ENCODE peak calls at places on chromosomes 3 and 15, in eight cellular contexts. One of them, this sample, is unnamed.

GRCh38 chr3:193870376-193871092 is 265.4 kb upstream of the HES1 start:
- DNase-seq in DMS153: no peak
- DNase-seq in amniotic stem cell: no peak
- DNase-seq in T-cell: no peak
- DNase-seq in stimulated activated CD8-positive, alpha-beta memory T cell treated with anti-CD3 and anti-CD28 coated beads, Interleukin-2, amount 100 ng/mL, for 48 hours: no peak
- DNase-seq in heart right ventricle: no peak
- DNase-seq in HEK293T: no peak
- DNase-seq in pancreas: no peak
- DNase-seq in this sample: no peak

GRCh38 chr15:38226867-38227266 is 25.8 kb upstream of the SPRED1 start:
- DNase-seq in DMS153: peak
- DNase-seq in amniotic stem cell: peak
- DNase-seq in T-cell: no peak
- DNase-seq in stimulated activated CD8-positive, alpha-beta memory T cell treated with anti-CD3 and anti-CD28 coated beads, Interleukin-2, amount 100 ng/mL, for 48 hours: no peak
- DNase-seq in heart right ventricle: peak
- DNase-seq in HEK293T: no peak
- DNase-seq in pancreas: no peak
- DNase-seq in this sample: no peak

GRCh38 chr3:196803891-196804468 is 63.7 kb upstream of the SENP5 start:
- DNase-seq in DMS153: no peak
- DNase-seq in amniotic stem cell: no peak
- DNase-seq in T-cell: no peak
- DNase-seq in stimulated activated CD8-positive, alpha-beta memory T cell treated with anti-CD3 and anti-CD28 coated beads, Interleukin-2, amount 100 ng/mL, for 48 hours: no peak
- DNase-seq in heart right ventricle: no peak
- DNase-seq in HEK293T: no peak
- DNase-seq in pancreas: no peak
- DNase-seq in this sample: no peak

GRCh38 chr3:179666436-179667035 is 13.7 kb downstream of the USP13 start:
- DNase-seq in DMS153: no peak
- DNase-seq in amniotic stem cell: no peak
- DNase-seq in T-cell: no peak
- DNase-seq in stimulated activated CD8-positive, alpha-beta memory T cell treated with anti-CD3 and anti-CD28 coated beads, Interleukin-2, amount 100 ng/mL, for 48 hours: no peak
- DNase-seq in heart right ventricle: peak
- DNase-seq in HEK293T: no peak
- DNase-seq in pancreas: peak
- DNase-seq in this sample: no peak

GRCh38 chr15:89101302-89102191 is 13.3 kb downstream of the ABHD2 start:
- DNase-seq in DMS153: no peak
- DNase-seq in amniotic stem cell: peak
- DNase-seq in T-cell: no peak
- DNase-seq in stimulated activated CD8-positive, alpha-beta memory T cell treated with anti-CD3 and anti-CD28 coated beads, Interleukin-2, amount 100 ng/mL, for 48 hours: no peak
- DNase-seq in heart right ventricle: peak
- DNase-seq in HEK293T: no peak
- DNase-seq in pancreas: no peak
- DNase-seq in this sample: no peak

GRCh38 chr3:29597376-29598008 is 316.6 kb downstream of the RBMS3 start:
- DNase-seq in DMS153: no peak
- DNase-seq in amniotic stem cell: no peak
- DNase-seq in T-cell: no peak
- DNase-seq in stimulated activated CD8-positive, alpha-beta memory T cell treated with anti-CD3 and anti-CD28 coated beads, Interleukin-2, amount 100 ng/mL, for 48 hours: no peak
- DNase-seq in heart right ventricle: no peak
- DNase-seq in HEK293T: no peak
- DNase-seq in pancreas: no peak
- DNase-seq in this sample: no peak

GRCh38 chr3:126100216-126100615 is 16.3 kb upstream of the SLC41A3 start:
- DNase-seq in DMS153: no peak
- DNase-seq in amniotic stem cell: no peak
- DNase-seq in T-cell: no peak
- DNase-seq in stimulated activated CD8-positive, alpha-beta memory T cell treated with anti-CD3 and anti-CD28 coated beads, Interleukin-2, amount 100 ng/mL, for 48 hours: no peak
- DNase-seq in heart right ventricle: no peak
- DNase-seq in HEK293T: peak
- DNase-seq in pancreas: no peak
- DNase-seq in this sample: no peak

GRCh38 chr3:62875103-62876002 is at the start of gene CADPS:
- DNase-seq in DMS153: peak
- DNase-seq in amniotic stem cell: no peak
- DNase-seq in T-cell: no peak
- DNase-seq in stimulated activated CD8-positive, alpha-beta memory T cell treated with anti-CD3 and anti-CD28 coated beads, Interleukin-2, amount 100 ng/mL, for 48 hours: no peak
- DNase-seq in heart right ventricle: peak
- DNase-seq in HEK293T: no peak
- DNase-seq in pancreas: peak
- DNase-seq in this sample: no peak

GRCh38 chr3:129636082-129636481 is 29.6 kb upstream of the PLXND1 start:
- DNase-seq in DMS153: no peak
- DNase-seq in amniotic stem cell: no peak
- DNase-seq in T-cell: no peak
- DNase-seq in stimulated activated CD8-positive, alpha-beta memory T cell treated with anti-CD3 and anti-CD28 coated beads, Interleukin-2, amount 100 ng/mL, for 48 hours: no peak
- DNase-seq in heart right ventricle: no peak
- DNase-seq in HEK293T: no peak
- DNase-seq in pancreas: no peak
- DNase-seq in this sample: no peak

GRCh38 chr3:10522646-10523303 is 17.4 kb upstream of the ATP2B2 start:
- DNase-seq in DMS153: no peak
- DNase-seq in amniotic stem cell: no peak
- DNase-seq in T-cell: peak
- DNase-seq in stimulated activated CD8-positive, alpha-beta memory T cell treated with anti-CD3 and anti-CD28 coated beads, Interleukin-2, amount 100 ng/mL, for 48 hours: no peak
- DNase-seq in heart right ventricle: no peak
- DNase-seq in HEK293T: no peak
- DNase-seq in pancreas: peak
- DNase-seq in this sample: no peak

GRCh38 chr15:99932676-99933402 is 199.6 kb upstream of the LYSMD4 start:
- DNase-seq in DMS153: no peak
- DNase-seq in amniotic stem cell: no peak
- DNase-seq in T-cell: no peak
- DNase-seq in stimulated activated CD8-positive, alpha-beta memory T cell treated with anti-CD3 and anti-CD28 coated beads, Interleukin-2, amount 100 ng/mL, for 48 hours: no peak
- DNase-seq in heart right ventricle: no peak
- DNase-seq in HEK293T: no peak
- DNase-seq in pancreas: no peak
- DNase-seq in this sample: no peak

GRCh38 chr3:171221104-171221503 is 194.6 kb upstream of the SLC2A2 start:
- DNase-seq in DMS153: no peak
- DNase-seq in amniotic stem cell: no peak
- DNase-seq in T-cell: no peak
- DNase-seq in stimulated activated CD8-positive, alpha-beta memory T cell treated with anti-CD3 and anti-CD28 coated beads, Interleukin-2, amount 100 ng/mL, for 48 hours: no peak
- DNase-seq in heart right ventricle: no peak
- DNase-seq in HEK293T: no peak
- DNase-seq in pancreas: no peak
- DNase-seq in this sample: no peak

GRCh38 chr15:88606437-88606794 is 14.7 kb upstream of the AEN start:
- DNase-seq in DMS153: no peak
- DNase-seq in amniotic stem cell: no peak
- DNase-seq in T-cell: no peak
- DNase-seq in stimulated activated CD8-positive, alpha-beta memory T cell treated with anti-CD3 and anti-CD28 coated beads, Interleukin-2, amount 100 ng/mL, for 48 hours: no peak
- DNase-seq in heart right ventricle: no peak
- DNase-seq in HEK293T: no peak
- DNase-seq in pancreas: no peak
- DNase-seq in this sample: no peak

GRCh38 chr3:64351713-64352595 is 126.7 kb upstream of the PRICKLE2 start:
- DNase-seq in DMS153: no peak
- DNase-seq in amniotic stem cell: no peak
- DNase-seq in T-cell: no peak
- DNase-seq in stimulated activated CD8-positive, alpha-beta memory T cell treated with anti-CD3 and anti-CD28 coated beads, Interleukin-2, amount 100 ng/mL, for 48 hours: no peak
- DNase-seq in heart right ventricle: no peak
- DNase-seq in HEK293T: no peak
- DNase-seq in pancreas: no peak
- DNase-seq in this sample: no peak

GRCh38 chr3:64687781-64688515 is at the start of gene ADAMTS9:
- DNase-seq in DMS153: no peak
- DNase-seq in amniotic stem cell: no peak
- DNase-seq in T-cell: no peak
- DNase-seq in stimulated activated CD8-positive, alpha-beta memory T cell treated with anti-CD3 and anti-CD28 coated beads, Interleukin-2, amount 100 ng/mL, for 48 hours: no peak
- DNase-seq in heart right ventricle: peak
- DNase-seq in HEK293T: peak
- DNase-seq in pancreas: peak
- DNase-seq in this sample: no peak

GRCh38 chr3:114650808-114651207 is 357.0 kb downstream of the TIGIT start:
- DNase-seq in DMS153: no peak
- DNase-seq in amniotic stem cell: no peak
- DNase-seq in T-cell: no peak
- DNase-seq in stimulated activated CD8-positive, alpha-beta memory T cell treated with anti-CD3 and anti-CD28 coated beads, Interleukin-2, amount 100 ng/mL, for 48 hours: no peak
- DNase-seq in heart right ventricle: no peak
- DNase-seq in HEK293T: no peak
- DNase-seq in pancreas: no peak
- DNase-seq in this sample: no peak

GRCh38 chr3:61333562-61333961 is 82.3 kb upstream of the FHIT start:
- DNase-seq in DMS153: no peak
- DNase-seq in amniotic stem cell: no peak
- DNase-seq in T-cell: no peak
- DNase-seq in stimulated activated CD8-positive, alpha-beta memory T cell treated with anti-CD3 and anti-CD28 coated beads, Interleukin-2, amount 100 ng/mL, for 48 hours: no peak
- DNase-seq in heart right ventricle: no peak
- DNase-seq in HEK293T: no peak
- DNase-seq in pancreas: no peak
- DNase-seq in this sample: no peak

GRCh38 chr3:161349529-161350278 is 21.6 kb downstream of the SPTSSB start:
- DNase-seq in DMS153: no peak
- DNase-seq in amniotic stem cell: peak
- DNase-seq in T-cell: peak
- DNase-seq in stimulated activated CD8-positive, alpha-beta memory T cell treated with anti-CD3 and anti-CD28 coated beads, Interleukin-2, amount 100 ng/mL, for 48 hours: no peak
- DNase-seq in heart right ventricle: no peak
- DNase-seq in HEK293T: no peak
- DNase-seq in pancreas: no peak
- DNase-seq in this sample: no peak

GRCh38 chr3:15055019-15055557 is 10.0 kb downstream of the MRPS25 start:
- DNase-seq in DMS153: no peak
- DNase-seq in amniotic stem cell: no peak
- DNase-seq in T-cell: peak
- DNase-seq in stimulated activated CD8-positive, alpha-beta memory T cell treated with anti-CD3 and anti-CD28 coated beads, Interleukin-2, amount 100 ng/mL, for 48 hours: peak
- DNase-seq in heart right ventricle: no peak
- DNase-seq in HEK293T: no peak
- DNase-seq in pancreas: no peak
- DNase-seq in this sample: peak

GRCh38 chr3:182258538-182259177 is 534.6 kb upstream of the ATP11B start:
- DNase-seq in DMS153: peak
- DNase-seq in amniotic stem cell: no peak
- DNase-seq in T-cell: no peak
- DNase-seq in stimulated activated CD8-positive, alpha-beta memory T cell treated with anti-CD3 and anti-CD28 coated beads, Interleukin-2, amount 100 ng/mL, for 48 hours: no peak
- DNase-seq in heart right ventricle: no peak
- DNase-seq in HEK293T: peak
- DNase-seq in pancreas: no peak
- DNase-seq in this sample: no peak

GRCh38 chr3:189249987-189250386 is 78.2 kb downstream of the TPRG1 start:
- DNase-seq in DMS153: no peak
- DNase-seq in amniotic stem cell: no peak
- DNase-seq in T-cell: no peak
- DNase-seq in stimulated activated CD8-positive, alpha-beta memory T cell treated with anti-CD3 and anti-CD28 coated beads, Interleukin-2, amount 100 ng/mL, for 48 hours: no peak
- DNase-seq in heart right ventricle: no peak
- DNase-seq in HEK293T: no peak
- DNase-seq in pancreas: no peak
- DNase-seq in this sample: no peak

GRCh38 chr15:72599855-72600464 is 54.5 kb upstream of the GOLGA6B start:
- DNase-seq in DMS153: no peak
- DNase-seq in amniotic stem cell: no peak
- DNase-seq in T-cell: peak
- DNase-seq in stimulated activated CD8-positive, alpha-beta memory T cell treated with anti-CD3 and anti-CD28 coated beads, Interleukin-2, amount 100 ng/mL, for 48 hours: no peak
- DNase-seq in heart right ventricle: peak
- DNase-seq in HEK293T: peak
- DNase-seq in pancreas: no peak
- DNase-seq in this sample: no peak

GRCh38 chr15:40436116-40436891 is 4.4 kb upstream of the BAHD1 start:
- DNase-seq in DMS153: no peak
- DNase-seq in amniotic stem cell: no peak
- DNase-seq in T-cell: no peak
- DNase-seq in stimulated activated CD8-positive, alpha-beta memory T cell treated with anti-CD3 and anti-CD28 coated beads, Interleukin-2, amount 100 ng/mL, for 48 hours: no peak
- DNase-seq in heart right ventricle: no peak
- DNase-seq in HEK293T: no peak
- DNase-seq in pancreas: no peak
- DNase-seq in this sample: no peak

GRCh38 chr3:189349772-189350171 is 178.0 kb downstream of the TPRG1 start:
- DNase-seq in DMS153: no peak
- DNase-seq in amniotic stem cell: no peak
- DNase-seq in T-cell: no peak
- DNase-seq in stimulated activated CD8-positive, alpha-beta memory T cell treated with anti-CD3 and anti-CD28 coated beads, Interleukin-2, amount 100 ng/mL, for 48 hours: no peak
- DNase-seq in heart right ventricle: no peak
- DNase-seq in HEK293T: no peak
- DNase-seq in pancreas: no peak
- DNase-seq in this sample: no peak

GRCh38 chr3:59133350-59133749 is 83.5 kb upstream of the CFAP20DC start:
- DNase-seq in DMS153: no peak
- DNase-seq in amniotic stem cell: peak
- DNase-seq in T-cell: no peak
- DNase-seq in stimulated activated CD8-positive, alpha-beta memory T cell treated with anti-CD3 and anti-CD28 coated beads, Interleukin-2, amount 100 ng/mL, for 48 hours: no peak
- DNase-seq in heart right ventricle: no peak
- DNase-seq in HEK293T: no peak
- DNase-seq in pancreas: no peak
- DNase-seq in this sample: no peak

GRCh38 chr15:73373221-73373620 is 4.5 kb upstream of the HCN4 start:
- DNase-seq in DMS153: no peak
- DNase-seq in amniotic stem cell: no peak
- DNase-seq in T-cell: no peak
- DNase-seq in stimulated activated CD8-positive, alpha-beta memory T cell treated with anti-CD3 and anti-CD28 coated beads, Interleukin-2, amount 100 ng/mL, for 48 hours: no peak
- DNase-seq in heart right ventricle: no peak
- DNase-seq in HEK293T: no peak
- DNase-seq in pancreas: no peak
- DNase-seq in this sample: no peak

GRCh38 chr15:49494842-49495241 is 71.8 kb downstream of the FGF7 start:
- DNase-seq in DMS153: no peak
- DNase-seq in amniotic stem cell: no peak
- DNase-seq in T-cell: no peak
- DNase-seq in stimulated activated CD8-positive, alpha-beta memory T cell treated with anti-CD3 and anti-CD28 coated beads, Interleukin-2, amount 100 ng/mL, for 48 hours: no peak
- DNase-seq in heart right ventricle: no peak
- DNase-seq in HEK293T: no peak
- DNase-seq in pancreas: no peak
- DNase-seq in this sample: no peak

GRCh38 chr3:8655387-8655835 is 10.8 kb upstream of the SSUH2 start:
- DNase-seq in DMS153: no peak
- DNase-seq in amniotic stem cell: no peak
- DNase-seq in T-cell: no peak
- DNase-seq in stimulated activated CD8-positive, alpha-beta memory T cell treated with anti-CD3 and anti-CD28 coated beads, Interleukin-2, amount 100 ng/mL, for 48 hours: no peak
- DNase-seq in heart right ventricle: no peak
- DNase-seq in HEK293T: no peak
- DNase-seq in pancreas: no peak
- DNase-seq in this sample: no peak

GRCh38 chr3:15108082-15108545 is 9.2 kb upstream of the RBSN start:
- DNase-seq in DMS153: peak
- DNase-seq in amniotic stem cell: no peak
- DNase-seq in T-cell: peak
- DNase-seq in stimulated activated CD8-positive, alpha-beta memory T cell treated with anti-CD3 and anti-CD28 coated beads, Interleukin-2, amount 100 ng/mL, for 48 hours: peak
- DNase-seq in heart right ventricle: peak
- DNase-seq in HEK293T: peak
- DNase-seq in pancreas: peak
- DNase-seq in this sample: peak

GRCh38 chr3:23676093-23676492 is 129.7 kb upstream of the UBE2E1 start:
- DNase-seq in DMS153: no peak
- DNase-seq in amniotic stem cell: no peak
- DNase-seq in T-cell: no peak
- DNase-seq in stimulated activated CD8-positive, alpha-beta memory T cell treated with anti-CD3 and anti-CD28 coated beads, Interleukin-2, amount 100 ng/mL, for 48 hours: no peak
- DNase-seq in heart right ventricle: no peak
- DNase-seq in HEK293T: no peak
- DNase-seq in pancreas: no peak
- DNase-seq in this sample: no peak

GRCh38 chr15:34084086-34084485 is 17.6 kb downstream of the EMC7 start:
- DNase-seq in DMS153: no peak
- DNase-seq in amniotic stem cell: no peak
- DNase-seq in T-cell: no peak
- DNase-seq in stimulated activated CD8-positive, alpha-beta memory T cell treated with anti-CD3 and anti-CD28 coated beads, Interleukin-2, amount 100 ng/mL, for 48 hours: no peak
- DNase-seq in heart right ventricle: no peak
- DNase-seq in HEK293T: no peak
- DNase-seq in pancreas: no peak
- DNase-seq in this sample: no peak

GRCh38 chr3:187403768-187404270 is 35.6 kb downstream of the RTP4 start:
- DNase-seq in DMS153: no peak
- DNase-seq in amniotic stem cell: peak
- DNase-seq in T-cell: no peak
- DNase-seq in stimulated activated CD8-positive, alpha-beta memory T cell treated with anti-CD3 and anti-CD28 coated beads, Interleukin-2, amount 100 ng/mL, for 48 hours: no peak
- DNase-seq in heart right ventricle: no peak
- DNase-seq in HEK293T: no peak
- DNase-seq in pancreas: no peak
- DNase-seq in this sample: no peak

GRCh38 chr3:48614044-48614443 is 4.6 kb upstream of the UQCRC1 start:
- DNase-seq in DMS153: no peak
- DNase-seq in amniotic stem cell: no peak
- DNase-seq in T-cell: no peak
- DNase-seq in stimulated activated CD8-positive, alpha-beta memory T cell treated with anti-CD3 and anti-CD28 coated beads, Interleukin-2, amount 100 ng/mL, for 48 hours: no peak
- DNase-seq in heart right ventricle: no peak
- DNase-seq in HEK293T: no peak
- DNase-seq in pancreas: no peak
- DNase-seq in this sample: no peak

GRCh38 chr3:15313461-15313860 is 18.9 kb downstream of the SH3BP5 start:
- DNase-seq in DMS153: peak
- DNase-seq in amniotic stem cell: no peak
- DNase-seq in T-cell: no peak
- DNase-seq in stimulated activated CD8-positive, alpha-beta memory T cell treated with anti-CD3 and anti-CD28 coated beads, Interleukin-2, amount 100 ng/mL, for 48 hours: no peak
- DNase-seq in heart right ventricle: no peak
- DNase-seq in HEK293T: no peak
- DNase-seq in pancreas: no peak
- DNase-seq in this sample: no peak